ENCODE peak calls at places on chromosomes 12 and 14, in five cellular contexts. S is HepG2, A is K562, I is GM12878, M is H1. T is an unnamed sample.

GRCh38 chr14:81676395-81676794 is 142.7 kb upstream of the SEL1L start:
- DNase-seq in M (no peak), A (no peak), S (no peak), I (no peak), T (no peak)

GRCh38 chr12:83161451-83161850 is 474.7 kb downstream of the TMTC2 start:
- DNase-seq in M (no peak), I (no peak), S (no peak), A (no peak), T (no peak)

GRCh38 chr12:422526-422925 is 21.1 kb downstream of the CCDC77 start:
- DNase-seq in M (no peak), I (no peak), S (no peak), A (no peak), T (no peak)

GRCh38 chr12:14810953-14811483 is 3.0 kb downstream of the SMCO3 start:
- DNase-seq in A (no peak), I (no peak), S (peak), M (no peak), T (peak)

GRCh38 chr14:84894254-84894653 is 635.7 kb upstream of the FLRT2 start:
- DNase-seq in I (no peak), M (no peak), S (no peak), A (no peak), T (no peak)

GRCh38 chr14:77856930-77857329 is 57.0 kb downstream of the ADCK1 start:
- DNase-seq in M (no peak), A (no peak), S (no peak), I (no peak), T (no peak)

GRCh38 chr12:111363578-111363977 is 5.3 kb downstream of the PHETA1 start:
- DNase-seq in S (no peak), M (no peak), A (no peak), I (no peak), T (no peak)

GRCh38 chr12:130053641-130054040 is 108.6 kb upstream of the FZD10 start:
- DNase-seq in A (no peak), M (peak), S (no peak), I (no peak), T (peak)

GRCh38 chr14:87148655-87149054 is 844.3 kb downstream of the GALC start:
- DNase-seq in I (no peak), A (no peak), S (no peak), M (no peak), T (no peak)

GRCh38 chr14:104136472-104137296 is 1.7 kb upstream of the KIF26A start:
- DNase-seq in M (peak), I (no peak), A (no peak), S (no peak), T (peak)

GRCh38 chr14:73209943-73210342 is 27.4 kb upstream of the PAPLN start:
- DNase-seq in A (no peak), S (no peak), M (no peak), I (no peak), T (no peak)

GRCh38 chr12:50620975-50621360 is 116.2 kb downstream of the DIP2B start:
- DNase-seq in S (no peak), I (no peak), A (no peak), M (no peak), T (no peak)

GRCh38 chr12:22541496-22541895 is 2.8 kb downstream of the C2CD5 start:
- DNase-seq in S (no peak), M (no peak), I (no peak), A (no peak), T (no peak)

GRCh38 chr14:90281261-90281660 is 24.9 kb downstream of the PSMC1 start:
- DNase-seq in S (no peak), I (no peak), A (no peak), M (no peak), T (no peak)

GRCh38 chr12:115354007-115354452 is 670.1 kb upstream of the TBX3 start:
- DNase-seq in M (no peak), S (peak), A (no peak), I (no peak), T (no peak)
- TF ChIP-seq USF2 in M (no peak), S (no peak), A (no peak), I (no peak), T (no peak)

GRCh38 chr12:29149691-29150382 is 759 bp downstream of the FAR2 start:
- DNase-seq in A (peak), S (no peak), M (peak), I (no peak), T (peak)

GRCh38 chr12:29145372-29146170 is 3.5 kb upstream of the FAR2 start:
- DNase-seq in A (no peak), I (no peak), M (no peak), S (no peak), T (peak)

GRCh38 chr12:29148958-29149690 is at the start of gene FAR2:
- DNase-seq in S (no peak), A (peak), I (no peak), M (peak), T (peak)

GRCh38 chr12:29146201-29146600 is 2.9 kb upstream of the FAR2 start:
- DNase-seq in M (no peak), I (no peak), S (no peak), A (no peak), T (no peak)

GRCh38 chr12:29148065-29148957 is 767 bp upstream of the FAR2 start:
- DNase-seq in A (peak), I (no peak), S (no peak), M (peak), T (peak)
- TF ChIP-seq CREB1 in A (no peak), I (no peak), S (no peak), M (no peak), T (no peak)

GRCh38 chr12:56119361-56119796 is 1.3 kb downstream of the ZC3H10 start:
- DNase-seq in A (peak), I (no peak), M (peak), S (peak), T (peak)
- TF ChIP-seq USF2 in A (peak), I (no peak), M (peak), S (peak), T (peak)

DNA sequence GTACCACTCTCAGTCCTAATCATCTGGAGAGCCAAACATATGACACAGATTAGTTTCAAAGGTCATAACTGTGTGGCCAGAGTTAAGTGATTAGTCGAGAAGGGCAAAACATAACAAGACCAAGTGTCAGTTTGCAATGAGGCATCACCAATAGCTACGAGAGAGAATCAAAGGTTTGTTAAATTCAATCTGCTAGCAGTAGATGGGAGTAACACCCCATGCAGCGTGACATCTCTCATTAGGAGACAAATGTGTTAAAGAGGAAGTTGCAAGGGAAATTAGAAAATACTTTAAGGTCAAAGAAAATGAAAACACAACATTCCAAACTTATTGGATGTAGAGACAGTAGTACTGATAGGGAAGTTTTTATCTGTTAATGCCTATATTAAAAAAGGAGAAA is 135.7 kb upstream of the SYT10 start:
- DNase-seq in S (no peak), A (no peak), M (no peak), I (no peak), T (no peak)
- TF ChIP-seq CREB1 in S (no peak), A (no peak), M (no peak), I (no peak), T (no peak)

DNA sequence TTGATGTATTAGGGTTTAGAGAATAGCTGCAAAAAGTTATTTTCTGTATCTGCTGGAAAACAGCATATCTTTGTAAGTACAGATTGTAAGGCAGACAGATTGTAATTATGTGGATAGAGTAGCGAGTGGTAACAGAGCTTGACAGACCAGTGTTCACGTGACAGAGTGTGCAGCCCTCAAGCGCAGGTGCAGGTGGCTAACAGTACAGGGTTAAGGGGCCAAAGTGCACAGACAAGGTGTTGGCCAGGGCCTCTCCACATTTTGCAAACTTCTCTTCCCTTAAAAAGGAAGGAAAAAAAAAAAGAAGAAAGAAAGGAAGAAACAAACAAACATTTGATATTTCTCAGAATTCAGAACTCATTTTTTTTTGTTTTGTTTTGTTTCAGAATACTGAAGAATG is 25.2 kb upstream of the KLHL42 start:
- DNase-seq in S (no peak), M (no peak), A (no peak), I (no peak), T (no peak)
- TF ChIP-seq USF2 in S (no peak), M (no peak), A (no peak), I (no peak), T (no peak)

GRCh38 chr12:55727643-55728184 is 1.1 kb downstream of the CD63 start:
- DNase-seq in S (no peak), A (peak), M (no peak), I (no peak), T (no peak)
- TF ChIP-seq CREB1 in S (no peak), A (no peak), M (no peak), I (peak), T (no peak)

GRCh38 chr12:57852195-57852594 is 5.7 kb upstream of the CTDSP2 start:
- DNase-seq in I (no peak), S (no peak), A (no peak), M (no peak), T (no peak)
- TF ChIP-seq USF2 in I (no peak), S (no peak), A (no peak), M (no peak), T (no peak)

GRCh38 chr14:26775765-26776577 is 178.1 kb upstream of the NOVA1 start:
- DNase-seq in S (no peak), I (no peak), M (no peak), A (no peak), T (no peak)
- TF ChIP-seq CREB1 in S (peak), I (no peak), M (no peak), A (no peak), T (no peak)

GRCh38 chr12:52274521-52274920 is at the start of gene KRT86:
- DNase-seq in S (no peak), A (no peak), I (no peak), M (no peak), T (no peak)
- TF ChIP-seq USF2 in S (no peak), A (no peak), I (no peak), M (no peak), T (no peak)

GRCh38 chr12:59040651-59041050 is 120.3 kb upstream of the LRIG3 start:
- DNase-seq in I (no peak), A (no peak), S (no peak), M (no peak), T (no peak)
- TF ChIP-seq CREB1 in I (no peak), A (no peak), S (no peak), M (no peak), T (no peak)

T was measured in WTC11.